ENCODE peak calls at places on chromosome 7, in five cellular contexts. P, H, D, L and V are unnamed samples.

GRCh38 chr7:24781106-24781505 is 23.8 kb upstream of the GSDME start:
- DNase-seq in H (no peak), P (no peak), L (no peak), D (no peak), V (no peak)

GRCh38 chr7:3537210-3537875 is 236.3 kb downstream of the SDK1 start:
- DNase-seq in L (no peak), D (no peak), P (no peak), H (peak), V (no peak)

GRCh38 chr7:142104550-142105527 is 6.7 kb upstream of the MGAM2 start:
- DNase-seq in D (peak), P (no peak), H (no peak), L (no peak), V (no peak)

GRCh38 chr7:55365103-55365679 is at the start of gene LANCL2:
- DNase-seq in P (no peak), H (no peak), D (peak), L (no peak), V (peak)

GRCh38 chr7:116162992-116163391 is 47.3 kb upstream of the TES start:
- DNase-seq in L (no peak), D (no peak), H (no peak), P (no peak), V (no peak)

GRCh38 chr7:2288986-2289611 is 25.1 kb downstream of the SNX8 start:
- DNase-seq in P (no peak), L (no peak), D (no peak), H (no peak), V (no peak)

GRCh38 chr7:50266893-50267386 is 37.6 kb upstream of the IKZF1 start:
- DNase-seq in L (peak), H (no peak), D (peak), P (no peak), V (no peak)

GRCh38 chr7:141558544-141559183 is 7.5 kb downstream of the AGK start:
- DNase-seq in L (peak), H (no peak), D (no peak), P (no peak), V (peak)

GRCh38 chr7:44461387-44461786 is 29.1 kb downstream of the NUDCD3 start:
- DNase-seq in D (no peak), L (peak), H (peak), P (no peak), V (no peak)

GRCh38 chr7:50496541-50496940 is 46.4 kb upstream of the FIGNL1 start:
- DNase-seq in H (no peak), L (no peak), D (no peak), P (no peak), V (no peak)

GRCh38 chr7:90772410-90772809 is 176.3 kb downstream of the CDK14 start:
- DNase-seq in D (no peak), H (no peak), L (no peak), P (no peak), V (no peak)

GRCh38 chr7:77537136-77537594 is at the start of gene PTPN12:
- DNase-seq in D (no peak), L (no peak), P (peak), H (no peak), V (peak)

GRCh38 chr7:120273476-120273975 is 551 bp downstream of the KCND2 start:
- DNase-seq in D (no peak), L (no peak), H (no peak), P (no peak), V (no peak)

GRCh38 chr7:43954524-43955228 is 28.4 kb downstream of the UBE2D4 start:
- DNase-seq in P (peak), H (peak), L (no peak), D (peak), V (peak)

GRCh38 chr7:85150624-85151023 is 36.2 kb downstream of the SEMA3D start:
- DNase-seq in D (no peak), P (no peak), H (no peak), L (no peak), V (no peak)

GRCh38 chr7:81186691-81187090 is 267.8 kb upstream of the SEMA3C start:
- DNase-seq in H (no peak), D (no peak), L (no peak), P (no peak), V (peak)

GRCh38 chr7:157250605-157251228 is 86.1 kb upstream of the DNAJB6 start:
- DNase-seq in H (no peak), D (peak), P (peak), L (peak), V (peak)

GRCh38 chr7:2126621-2127020 is 106.1 kb downstream of the MAD1L1 start:
- DNase-seq in D (no peak), L (no peak), H (no peak), P (no peak), V (no peak)

GRCh38 chr7:149816267-149816751 is 21.9 kb upstream of the ZNF862 start:
- DNase-seq in H (no peak), D (no peak), P (no peak), L (no peak), V (no peak)

GRCh38 chr7:45384499-45384898 is 189.7 kb upstream of the ADCY1 start:
- DNase-seq in L (no peak), P (no peak), H (no peak), D (no peak), V (no peak)

GRCh38 chr7:131502810-131503545 is 53.5 kb downstream of the PODXL start:
- DNase-seq in H (no peak), P (no peak), L (no peak), D (no peak), V (peak)

GRCh38 chr7:117116221-117116620 is 162.9 kb downstream of the ST7 start:
- DNase-seq in L (no peak), P (no peak), D (no peak), H (no peak), V (no peak)

GRCh38 chr7:151059362-151060112 is at the start of gene SLC4A2:
- DNase-seq in D (peak), P (peak), L (peak), H (no peak), V (peak)

GRCh38 chr7:55369427-55369826 is 4.3 kb downstream of the LANCL2 start:
- DNase-seq in L (no peak), D (no peak), P (no peak), H (peak), V (no peak)

GRCh38 chr7:106065560-106066500 is 46.3 kb downstream of the SYPL1 start:
- DNase-seq in D (peak), P (no peak), H (no peak), L (no peak), V (no peak)

GRCh38 chr7:36746347-36746746 is 22.1 kb upstream of the AOAH start:
- DNase-seq in D (no peak), L (no peak), H (no peak), P (no peak), V (no peak)

GRCh38 chr7:78677391-78677790 is 776.1 kb downstream of the MAGI2 start:
- DNase-seq in H (no peak), P (no peak), L (no peak), D (no peak), V (no peak)

GRCh38 chr7:134813668-134814067 is 34.2 kb downstream of the CALD1 start:
- DNase-seq in L (no peak), H (peak), P (no peak), D (no peak), V (no peak)

GRCh38 chr7:112399501-112399900 is 50.8 kb upstream of the IFRD1 start:
- DNase-seq in L (no peak), D (no peak), H (no peak), P (no peak), V (no peak)

GRCh38 chr7:27128034-27128433 is 2.5 kb downstream of the HOXA4 start:
- DNase-seq in D (no peak), L (no peak), H (peak), P (no peak), V (no peak)